ENCODE peak calls at places on chromosomes 2 and 18, in nine cellular contexts. M, E, C, Y, J, D, A, K and G are unnamed samples.

GRCh38 chr2:188518391-188518790 is 226.7 kb downstream of the GULP1 start:
- DNase-seq in M (no peak), E (no peak), C (no peak), Y (no peak), J (no peak), D (no peak), A (no peak), K (no peak), G (no peak)

GRCh38 chr2:175234153-175234552 is 52.6 kb upstream of the ATP5MC3 start:
- DNase-seq in M (no peak), E (no peak), C (no peak), Y (no peak), J (no peak), D (no peak), A (no peak), K (peak; percentile 9), G (no peak)

GRCh38 chr2:134269986-134270735 is 16.3 kb downstream of the MGAT5 start:
- DNase-seq in M (no peak), E (no peak), C (no peak), Y (peak; percentile 34), J (no peak), D (no peak), A (no peak), K (no peak), G (no peak)

GRCh38 chr2:136281281-136282117 is 163.6 kb upstream of the CXCR4 start:
- DNase-seq in M (no peak), E (no peak), C (no peak), Y (no peak), J (no peak), D (no peak), A (no peak), K (no peak), G (no peak)

GRCh38 chr2:220999351-220999750 is 572.8 kb downstream of the EPHA4 start:
- DNase-seq in M (no peak), E (no peak), C (no peak), Y (no peak), J (no peak), D (no peak), A (no peak), K (no peak), G (no peak)

GRCh38 chr2:128551435-128551834 is 232.8 kb upstream of the HS6ST1 start:
- DNase-seq in M (no peak), E (peak; percentile 57), C (no peak), Y (no peak), J (no peak), D (no peak), A (no peak), K (no peak), G (no peak)

GRCh38 chr2:202249521-202249850 is 11.1 kb upstream of the SUMO1 start:
- DNase-seq in M (no peak), E (no peak), C (no peak), Y (no peak), J (no peak), D (no peak), A (peak; percentile 84), K (no peak), G (no peak)

GRCh38 chr2:39547811-39548719 is 111.0 kb upstream of the MAP4K3 start:
- DNase-seq in M (no peak), E (no peak), C (no peak), Y (no peak), J (peak; percentile 29), D (no peak), A (no peak), K (no peak), G (no peak)

GRCh38 chr2:234261736-234262135 is 211.2 kb downstream of the SPP2 start:
- DNase-seq in M (no peak), E (no peak), C (no peak), Y (no peak), J (no peak), D (no peak), A (no peak), K (peak; percentile 25), G (no peak)

DNA sequence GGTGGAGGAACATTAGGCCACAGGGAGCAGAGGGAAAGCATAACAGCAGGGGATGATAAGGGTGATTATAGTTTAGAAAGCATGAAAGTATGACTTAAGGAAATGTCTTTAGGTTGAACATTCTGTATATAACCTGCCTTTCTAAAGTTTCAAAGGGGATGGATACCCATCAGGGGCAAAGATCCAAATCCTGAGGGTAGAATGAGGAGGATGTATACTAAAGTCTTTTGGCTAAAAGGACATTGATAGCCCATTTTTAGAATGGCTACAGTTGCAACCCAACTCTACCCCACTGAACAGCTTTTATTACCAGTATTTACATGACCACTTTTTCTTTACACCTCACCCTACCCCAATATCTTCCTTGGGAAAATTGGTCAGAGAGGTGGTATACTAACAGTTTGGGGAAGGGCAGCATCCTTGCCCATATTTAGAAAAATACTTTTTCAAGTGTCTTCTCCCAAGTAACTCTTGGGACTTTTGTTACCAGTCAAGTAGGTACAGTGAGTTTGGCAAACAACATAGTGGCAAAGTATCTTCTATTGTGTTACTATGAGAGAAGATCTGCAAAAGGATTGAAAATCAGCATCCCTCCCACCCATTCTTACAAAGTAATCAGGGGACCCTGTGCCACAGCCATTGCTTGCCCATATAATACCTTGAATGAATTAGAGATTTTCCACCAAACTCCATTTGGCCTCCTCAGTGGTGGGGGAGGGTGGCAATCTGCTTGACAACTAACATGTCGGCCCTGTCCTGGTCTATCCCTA is 8.3 kb downstream of the MAT2A start:
- DNase-seq in M (no peak), E (no peak), C (no peak), Y (no peak), J (no peak), D (no peak), A (no peak), K (no peak), G (peak; percentile 50)
- TF ChIP-seq POLR2A in M (no peak), E (no peak), C (no peak), Y (no peak), J (no peak), D (no peak), A (no peak), K (no peak), G (peak; percentile 15)

GRCh38 chr18:76518543-76519155 is 23.6 kb upstream of the ZNF516 start:
- DNase-seq in M (no peak), E (no peak), C (peak; percentile 39), Y (peak; percentile 50), J (no peak), D (no peak), A (peak; percentile 28), K (no peak), G (peak; percentile 26)
- H3K27ac ChIP-seq in M (peak overlapping the region; percentile 65), E (peak overlapping the region; percentile 74), C (peak overlapping the region; percentile 62), Y (no peak overlapping the region), J (no peak overlapping the region), D (no peak overlapping the region), A (peak overlapping the region; percentile 56), K (peak overlapping the region; percentile 47), G (peak overlapping the region; percentile 13)

GRCh38 chr2:157901325-157901724 is 25.2 kb upstream of the ACVR1 start:
- DNase-seq in M (no peak), E (no peak), C (no peak), Y (no peak), J (no peak), D (no peak), A (no peak), K (no peak), G (no peak)

GRCh38 chr2:157900684-157901083 is 24.6 kb upstream of the ACVR1 start:
- DNase-seq in M (no peak), E (no peak), C (no peak), Y (no peak), J (no peak), D (no peak), A (no peak), K (no peak), G (no peak)

GRCh38 chr2:157898591-157898996 is 22.5 kb upstream of the ACVR1 start:
- DNase-seq in M (no peak), E (no peak), C (no peak), Y (no peak), J (peak; percentile 58), D (peak; percentile 56), A (peak; percentile 19), K (no peak), G (peak; percentile 61)

GRCh38 chr2:157899125-157899839 is 23.2 kb upstream of the ACVR1 start:
- DNase-seq in M (no peak), E (no peak), C (no peak), Y (no peak), J (no peak), D (no peak), A (no peak), K (no peak), G (no peak)

GRCh38 chr2:157900203-157900602 is 24.1 kb upstream of the ACVR1 start:
- DNase-seq in M (no peak), E (no peak), C (no peak), Y (no peak), J (no peak), D (no peak), A (no peak), K (no peak), G (no peak)
- TF ChIP-seq POLR2A in M (no peak), E (no peak), C (no peak), Y (no peak), J (no peak), D (no peak), A (no peak), K (no peak), G (no peak)

GRCh38 chr2:102062802-102063201 is 71.0 kb downstream of the IL1R2 start:
- DNase-seq in M (no peak), E (no peak), C (no peak), Y (no peak), J (no peak), D (no peak), A (no peak), K (no peak), G (no peak)

GRCh38 chr2:102065675-102066252 is 74.0 kb downstream of the IL1R2 start:
- DNase-seq in M (no peak), E (no peak), C (no peak), Y (no peak), J (peak; percentile 95), D (peak; percentile 16), A (peak; percentile 87), K (no peak), G (no peak)

GRCh38 chr2:102063360-102063947 is 71.7 kb downstream of the IL1R2 start:
- DNase-seq in M (no peak), E (no peak), C (peak; percentile 66), Y (peak; percentile 81), J (no peak), D (no peak), A (peak; percentile 78), K (no peak), G (peak; percentile 54)

GRCh38 chr2:102064679-102065674 is 73.2 kb downstream of the IL1R2 start:
- DNase-seq in M (no peak), E (no peak), C (no peak), Y (no peak), J (peak; percentile 64), D (no peak), A (no peak), K (no peak), G (no peak)

DNA sequence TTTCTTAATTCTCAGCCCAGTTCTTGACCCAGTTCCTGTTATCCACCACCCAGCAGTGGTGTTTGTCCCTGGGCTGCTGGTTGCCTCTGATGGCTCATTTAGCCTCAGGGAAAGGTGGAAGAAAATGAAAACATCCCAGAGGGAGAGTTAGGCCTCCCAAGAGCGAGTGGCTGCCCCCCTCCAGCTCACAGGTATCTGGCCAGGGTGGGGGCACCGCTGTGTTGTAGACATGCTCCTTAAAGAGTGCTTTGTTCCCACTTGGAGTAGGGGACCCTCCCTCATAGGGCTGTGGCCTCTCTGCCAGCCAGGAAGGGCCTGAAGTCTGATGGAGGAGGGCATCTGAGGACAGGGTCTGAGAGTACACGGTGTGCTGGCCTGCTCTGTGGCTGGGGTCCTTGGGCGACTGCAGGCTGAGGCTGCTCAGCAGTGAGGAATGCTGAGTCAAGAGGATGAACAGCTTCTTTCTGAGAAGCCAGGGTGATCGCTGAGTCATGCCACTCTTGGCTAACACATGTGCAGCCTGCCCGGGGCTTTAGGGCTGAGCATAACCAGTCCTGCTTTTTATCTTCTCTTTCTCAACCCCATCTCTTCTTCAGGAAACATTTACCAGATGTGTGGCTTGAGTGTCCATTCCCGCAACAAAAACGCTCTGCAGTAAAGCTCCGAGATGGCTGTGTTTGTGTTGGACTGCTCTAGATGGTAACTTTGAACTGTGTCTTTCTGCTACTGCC is 72.4 kb downstream of the IL1R2 start:
- DNase-seq in M (peak; percentile 82), E (peak; percentile 94), C (peak; percentile 85), Y (peak; percentile 93), J (peak; percentile 92), D (peak; percentile 33), A (peak; percentile 95), K (peak; percentile 81), G (peak; percentile 86)
- H3K27ac ChIP-seq in M (peak overlapping the region; percentile 97), E (peak overlapping the region; percentile 96), C (peak overlapping the region; percentile 61), Y (peak overlapping the region; percentile 78), J (peak overlapping the region; percentile 99), D (no peak overlapping the region), A (peak overlapping the region; percentile 94), K (peak overlapping the region; percentile 77), G (peak overlapping the region; percentile 87)